ENCODE peak calls at places on chromosomes 6 and 20, in four cellular contexts. Y is H1, V is psoas muscle, S is sigmoid colon. D is an unnamed sample. For H3K27me3, the result is how much of the 10 kb centered on the place peaks cover.

GRCh38 chr6:73774311-73774766 is 78.3 kb downstream of the CD109 start:
- DNase-seq in V (no peak), S (peak), Y (no peak), D (no peak)

GRCh38 chr20:44702776-44703175 is 12.4 kb upstream of the CCN5 start:
- DNase-seq in Y (no peak), V (peak), S (peak), D (no peak)

GRCh38 chr20:32138921-32139320 is 29.4 kb downstream of the TM9SF4 start:
- DNase-seq in S (peak), Y (no peak), V (no peak), D (no peak)

GRCh38 chr6:105310371-105310770 is 92.5 kb downstream of the PREP start:
- DNase-seq in V (no peak), S (no peak), Y (no peak), D (no peak)

GRCh38 chr20:14264869-14265268 is 72.5 kb downstream of the FLRT3 start:
- DNase-seq in S (no peak), V (no peak), Y (no peak), D (no peak)

GRCh38 chr6:20572940-20573339 is 38.7 kb downstream of the CDKAL1 start:
- DNase-seq in V (no peak), S (no peak), Y (no peak), D (no peak)

GRCh38 chr6:135675862-135676261 is 175.6 kb upstream of the PDE7B start:
- DNase-seq in V (no peak), S (no peak), Y (no peak), D (peak)

GRCh38 chr6:3229566-3230274 is 2.3 kb upstream of the TUBB2B start:
- DNase-seq in S (no peak), Y (no peak), V (peak), D (peak)

GRCh38 chr20:63896136-63896890 is 1.4 kb downstream of the DNAJC5 start:
- DNase-seq in V (peak), Y (no peak), S (no peak), D (no peak)

GRCh38 chr6:114304304-114304887 is 38.4 kb downstream of the HS3ST5 start:
- DNase-seq in Y (no peak), S (no peak), V (no peak), D (no peak)

GRCh38 chr20:41344938-41345728 is 4.5 kb downstream of the LPIN3 start:
- DNase-seq in S (peak), Y (no peak), V (no peak), D (no peak)

GRCh38 chr20:36591854-36592641 is 13.5 kb upstream of the RAB5IF start:
- DNase-seq in S (no peak), Y (no peak), V (no peak), D (peak)

GRCh38 chr20:48799315-48800105 is 28.3 kb downstream of the PREX1 start:
- DNase-seq in S (peak), Y (no peak), V (no peak), D (no peak)

GRCh38 chr20:33291830-33292355 is 8.9 kb downstream of the BPIFB1 start:
- DNase-seq in Y (peak), V (no peak), S (no peak), D (peak)

GRCh38 chr6:149118737-149119653 is 198.5 kb upstream of the TAB2 start:
- DNase-seq in S (no peak), V (no peak), Y (no peak), D (no peak)

GRCh38 chr20:63835031-63835858 is 4.2 kb upstream of the ZBTB46 start:
- DNase-seq in V (peak), Y (peak), S (peak), D (no peak)

GRCh38 chr20:52049001-52049731 is 142.4 kb downstream of the ZFP64 start:
- DNase-seq in V (no peak), S (no peak), Y (no peak), D (no peak)

GRCh38 chr6:134176283-134176975 is 124.0 kb upstream of the SLC2A12 start:
- DNase-seq in Y (no peak), V (peak), S (peak), D (no peak)

GRCh38 chr20:49969946-49970345 is 12.8 kb upstream of the SNAI1 start:
- DNase-seq in Y (no peak), V (no peak), S (no peak), D (no peak)

GRCh38 chr6:37279366-37280134 is 21.6 kb upstream of the TMEM217 start:
- DNase-seq in S (no peak), Y (no peak), V (peak), D (no peak)

GRCh38 chr6:130742282-130742681 is 84.9 kb upstream of the SMLR1 start:
- DNase-seq in S (no peak), V (no peak), Y (no peak), D (no peak)

GRCh38 chr6:137080711-137081110 is 35.9 kb upstream of the IL20RA start:
- DNase-seq in V (no peak), S (no peak), Y (no peak), D (no peak)

GRCh38 chr6:115444079-115444478 is 616.6 kb downstream of the FRK start:
- DNase-seq in V (no peak), S (no peak), Y (no peak), D (no peak)

GRCh38 chr6:118908441-118908840 is 14.5 kb downstream of the ASF1A start:
- DNase-seq in S (no peak), V (no peak), Y (no peak), D (no peak)

GRCh38 chr6:15819226-15819625 is 156.4 kb upstream of the DTNBP1 start:
- DNase-seq in S (no peak), Y (no peak), V (no peak), D (no peak)

GRCh38 chr6:131867744-131868143 is 59.9 kb downstream of the ENPP1 start:
- DNase-seq in S (no peak), Y (no peak), V (no peak), D (no peak)

GRCh38 chr20:57117296-57117695 is 149.1 kb downstream of the BMP7 start:
- DNase-seq in S (no peak), V (no peak), Y (no peak), D (no peak)

GRCh38 chr6:157763894-157764345 is 59.1 kb upstream of the SNX9 start:
- DNase-seq in S (no peak), V (no peak), Y (no peak), D (no peak)

GRCh38 chr6:163483107-163483506 is 68.6 kb downstream of the QKI start:
- DNase-seq in Y (no peak), V (peak), S (no peak), D (no peak)

GRCh38 chr6:153618371-153619328 is 420.4 kb upstream of the OPRM1 start:
- DNase-seq in V (no peak), Y (no peak), S (no peak), D (no peak)

GRCh38 chr6:112253505-112253841 is 894 bp downstream of the LAMA4 start:
- DNase-seq in Y (no peak), V (no peak), S (no peak), D (no peak)

GRCh38 chr6:36052092-36052491 is 24.5 kb downstream of the MAPK14 start:
- DNase-seq in S (peak), Y (no peak), V (peak), D (no peak)

GRCh38 chr20:47141941-47142781 is 214.3 kb downstream of the ZMYND8 start:
- DNase-seq in Y (no peak), S (no peak), V (no peak), D (no peak)

GRCh38 chr6:47810885-47811284 is 29.1 kb downstream of the OPN5 start:
- DNase-seq in S (no peak), Y (no peak), V (no peak), D (no peak)

GRCh38 chr20:13770141-13770540 is 14.6 kb downstream of the ESF1 start:
- DNase-seq in S (no peak), Y (no peak), V (no peak), D (no peak)

GRCh38 chr20:16143596-16143995 is 429.7 kb downstream of the KIF16B start:
- DNase-seq in S (no peak), V (no peak), Y (no peak), D (no peak)

GRCh38 chr6:170402318-170403040 is 95.9 kb downstream of the FAM120B start:
- DNase-seq in Y (no peak), S (no peak), V (no peak), D (no peak)

GRCh38 chr20:33053291-33054106 is at the start of gene BPIFB3:
- DNase-seq in Y (no peak), V (no peak), S (no peak), D (no peak)

GRCh38 chr6:72376736-72377135 is 245.1 kb upstream of the KCNQ5 start:
- DNase-seq in Y (no peak), V (no peak), S (no peak), D (no peak)

GRCh38 chr20:59268827-59269226 is 31.6 kb upstream of the EDN3 start:
- DNase-seq in S (no peak), Y (peak), V (no peak), D (no peak)

GRCh38 chr20:59269396-59270025 is 30.9 kb upstream of the EDN3 start:
- DNase-seq in V (no peak), Y (no peak), S (no peak), D (no peak)

GRCh38 chr20:59270380-59270779 is 30.0 kb upstream of the EDN3 start:
- DNase-seq in V (no peak), Y (no peak), S (no peak), D (no peak)

DNA sequence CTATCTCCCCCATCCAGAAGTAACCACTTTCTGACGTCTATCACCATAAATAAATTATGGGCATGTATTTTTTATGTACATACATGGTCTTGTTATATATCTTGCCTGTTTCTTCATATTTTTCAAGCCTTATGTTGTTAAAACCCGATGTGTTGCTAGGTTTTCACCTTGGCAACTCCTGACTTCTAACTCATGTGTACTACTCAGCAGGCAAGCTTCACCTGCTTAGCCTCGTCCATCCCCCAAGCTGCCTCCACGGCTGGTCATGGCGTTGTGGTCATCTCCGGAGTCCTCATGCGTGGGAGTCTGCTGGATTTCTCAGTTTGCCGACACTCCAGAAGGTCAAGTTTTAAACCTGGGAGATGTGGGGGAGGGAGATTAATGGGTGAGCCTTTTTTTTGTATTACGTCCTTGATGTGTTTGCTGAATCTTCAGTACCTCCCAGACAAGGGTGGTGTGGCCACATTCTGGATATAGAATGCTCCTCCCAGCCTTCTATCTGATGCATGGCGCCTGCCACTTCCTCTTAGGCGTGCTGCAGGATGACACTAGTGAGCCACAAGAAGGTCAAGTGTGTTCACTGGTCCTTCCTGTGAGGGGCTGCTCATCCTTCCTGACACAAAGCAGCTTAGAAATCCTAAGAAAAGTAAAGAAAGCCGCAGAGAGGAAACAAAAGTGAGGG is 26.6 kb upstream of the EDN3 start:
- DNase-seq in V (no peak), Y (no peak), S (no peak), D (no peak)
- H3K27ac ChIP-seq in V (no peak), Y (no peak), S (no peak), D (no peak)

GRCh38 chr6:82750570-82750969 is 315.1 kb downstream of the UBE3D start:
- DNase-seq in Y (no peak), S (no peak), V (no peak), D (no peak)

DNA sequence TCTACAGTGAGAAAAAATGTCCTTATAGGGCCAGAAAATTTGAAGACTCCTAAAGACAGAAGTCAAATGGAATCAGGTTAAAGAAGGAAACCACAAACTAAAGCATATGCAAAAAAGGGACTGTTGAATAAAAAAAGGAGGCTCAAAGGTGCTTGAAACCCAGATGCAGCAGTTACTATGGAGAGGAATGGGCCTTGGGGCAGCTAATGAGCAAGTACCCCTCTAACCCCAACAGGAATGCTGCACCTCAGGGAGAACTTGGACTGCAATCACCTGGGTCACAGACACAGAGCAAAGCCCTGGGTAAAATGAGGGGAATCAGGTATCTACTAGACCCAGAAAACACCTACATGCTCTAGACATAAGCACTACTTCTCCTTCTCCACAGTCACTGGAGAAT is 313.9 kb downstream of the UBE3D start:
- DNase-seq in V (no peak), S (no peak), Y (no peak), D (no peak)
- H3K4me3 ChIP-seq in V (no peak), S (no peak), Y (no peak), D (no peak)

GRCh38 chr6:161211380-161212035 is 62.4 kb downstream of the AGPAT4 start:
- DNase-seq in Y (no peak), V (no peak), S (no peak), D (no peak)
- H3K27me3 ChIP-seq in Y (under half), V (under half), S (under half), D (under half)

GRCh38 chr6:109686566-109686965 is 4.4 kb downstream of the AK9 start:
- DNase-seq in S (no peak), V (no peak), Y (no peak), D (no peak)
- H3K27ac ChIP-seq in S (no peak), V (peak), Y (no peak), D (no peak)

DNA sequence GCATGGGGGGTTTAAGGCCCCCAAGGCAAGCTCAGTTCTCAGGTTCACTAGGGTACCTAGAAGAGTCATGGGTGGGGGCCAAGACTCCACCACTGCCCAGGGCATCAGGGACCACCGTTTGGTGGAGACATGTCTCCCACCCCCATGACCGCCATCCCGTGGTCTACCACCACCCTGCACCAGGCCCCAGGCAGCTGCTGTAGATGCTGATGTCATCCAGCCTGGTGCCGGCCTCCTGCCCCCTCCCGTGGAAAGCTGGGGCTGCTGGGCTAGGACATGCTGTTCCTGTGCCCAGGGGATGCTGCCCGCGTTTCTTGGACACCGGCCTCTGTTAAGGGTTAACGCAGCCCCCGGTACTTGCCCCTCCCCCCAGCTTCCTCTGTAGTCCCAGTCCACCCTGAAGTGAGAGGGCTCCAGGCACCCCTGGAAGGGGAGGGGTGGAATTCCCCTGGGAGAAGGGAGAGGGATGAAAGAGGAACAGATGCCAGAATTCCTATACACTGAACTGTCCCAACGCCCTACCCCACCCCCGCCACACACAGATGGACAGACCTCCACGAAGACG is 587 bp downstream of the IP6K3 start:
- DNase-seq in Y (no peak), S (peak), V (peak), D (no peak)
- H3K4me3 ChIP-seq in Y (no peak), S (peak), V (peak), D (no peak)

GRCh38 chr20:24916412-24916811 is 32.7 kb upstream of the CST7 start:
- DNase-seq in Y (no peak), S (no peak), V (no peak), D (no peak)
- H3K27me3 ChIP-seq in Y (under half), S (under half), V (under half), D (under half)

GRCh38 chr6:235763-236360 is 56.4 kb upstream of the DUSP22 start:
- DNase-seq in V (no peak), S (no peak), Y (no peak), D (peak)
- H3K27ac ChIP-seq in V (peak), S (peak), Y (no peak), D (peak)

GRCh38 chr20:23454816-23455215 is 2.1 kb upstream of the CST11 start:
- DNase-seq in S (no peak), Y (no peak), V (no peak), D (no peak)

GRCh38 chr20:23456873-23457272 is 4.2 kb upstream of the CST11 start:
- DNase-seq in S (no peak), V (no peak), Y (no peak), D (no peak)

GRCh38 chr20:23455641-23456040 is 3.0 kb upstream of the CST11 start:
- DNase-seq in S (no peak), Y (no peak), V (no peak), D (no peak)

GRCh38 chr20:23453944-23454543 is 1.4 kb upstream of the CST11 start:
- DNase-seq in Y (no peak), V (no peak), S (no peak), D (no peak)

DNA sequence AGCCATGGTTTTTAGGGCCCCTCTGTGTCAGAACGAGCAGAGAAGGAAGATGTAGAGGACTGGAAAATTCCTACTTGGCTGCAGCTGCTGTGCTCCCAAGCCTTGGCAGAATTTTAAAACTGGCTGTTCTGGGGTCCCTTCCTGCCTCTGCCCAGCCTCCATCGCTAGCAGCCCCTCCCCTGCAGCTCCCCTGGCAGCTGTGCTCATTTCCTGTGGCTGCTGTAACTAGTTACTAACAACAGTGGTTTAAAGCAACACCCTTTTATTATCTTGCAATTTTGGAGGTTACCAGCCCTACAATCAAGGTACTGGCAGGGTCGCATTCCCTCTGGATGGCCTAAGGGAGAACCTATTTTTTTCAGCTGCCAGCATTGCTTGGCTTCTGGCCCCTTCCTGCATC is 3.7 kb upstream of the CST11 start:
- DNase-seq in S (no peak), Y (no peak), V (no peak), D (no peak)
- H3K4me3 ChIP-seq in S (no peak), Y (no peak), V (no peak), D (no peak)

GRCh38 chr6:27541932-27542297 is 69.0 kb upstream of the ZNF184 start:
- DNase-seq in V (no peak), S (no peak), Y (no peak), D (no peak)
- H3K27me3 ChIP-seq in V (under half), S (half or more), Y (under half), D (under half)